ENCODE peak calls at places on chromosome 16, in ten cellular contexts. One of them, this sample, is unnamed.

GRCh38 chr16:60645541-60645940 is 1390.7 kb downstream of the CDH8 start:
- DNase-seq in adrenal gland: no peak
- DNase-seq in cardiac muscle cell: no peak
- DNase-seq in Ammon's horn: no peak
- DNase-seq in activated B cell treated with CpG ODN at 0.5 μM for 24 hours: no peak
- DNase-seq in fibroblast of villous mesenchyme: no peak
- DNase-seq in H1: no peak
- DNase-seq in T-helper 1 cell: no peak
- DNase-seq in endothelial cell: no peak
- DNase-seq in GOT3: no peak
- DNase-seq in this sample: no peak

GRCh38 chr16:5776876-5777275 is 679.3 kb upstream of the EEF2KMT start:
- DNase-seq in adrenal gland: no peak
- DNase-seq in cardiac muscle cell: no peak
- DNase-seq in Ammon's horn: no peak
- DNase-seq in activated B cell treated with CpG ODN at 0.5 μM for 24 hours: no peak
- DNase-seq in fibroblast of villous mesenchyme: no peak
- DNase-seq in H1: no peak
- DNase-seq in T-helper 1 cell: no peak
- DNase-seq in endothelial cell: no peak
- DNase-seq in GOT3: no peak
- DNase-seq in this sample: no peak

GRCh38 chr16:8958344-8958808 is 5.3 kb downstream of the USP7 start:
- DNase-seq in adrenal gland: peak
- DNase-seq in cardiac muscle cell: no peak
- DNase-seq in Ammon's horn: peak
- DNase-seq in activated B cell treated with CpG ODN at 0.5 μM for 24 hours: no peak
- DNase-seq in fibroblast of villous mesenchyme: peak
- DNase-seq in H1: no peak
- DNase-seq in T-helper 1 cell: no peak
- DNase-seq in endothelial cell: peak
- DNase-seq in GOT3: no peak
- DNase-seq in this sample: no peak

GRCh38 chr16:27972500-27972899 is 91.0 kb downstream of the GSG1L start:
- DNase-seq in adrenal gland: no peak
- DNase-seq in cardiac muscle cell: peak
- DNase-seq in Ammon's horn: peak
- DNase-seq in activated B cell treated with CpG ODN at 0.5 μM for 24 hours: no peak
- DNase-seq in fibroblast of villous mesenchyme: peak
- DNase-seq in H1: peak
- DNase-seq in T-helper 1 cell: peak
- DNase-seq in endothelial cell: peak
- DNase-seq in GOT3: no peak
- DNase-seq in this sample: peak

GRCh38 chr16:75457485-75458021 is 6.9 kb downstream of the TMEM170A start:
- DNase-seq in adrenal gland: no peak
- DNase-seq in cardiac muscle cell: no peak
- DNase-seq in Ammon's horn: no peak
- DNase-seq in activated B cell treated with CpG ODN at 0.5 μM for 24 hours: no peak
- DNase-seq in fibroblast of villous mesenchyme: no peak
- DNase-seq in H1: no peak
- DNase-seq in T-helper 1 cell: no peak
- DNase-seq in endothelial cell: no peak
- DNase-seq in GOT3: no peak
- DNase-seq in this sample: no peak

GRCh38 chr16:87391324-87391949 is 699 bp upstream of the MAP1LC3B start:
- DNase-seq in adrenal gland: peak
- DNase-seq in cardiac muscle cell: peak
- DNase-seq in Ammon's horn: peak
- DNase-seq in activated B cell treated with CpG ODN at 0.5 μM for 24 hours: no peak
- DNase-seq in fibroblast of villous mesenchyme: peak
- DNase-seq in H1: no peak
- DNase-seq in T-helper 1 cell: no peak
- DNase-seq in endothelial cell: peak
- DNase-seq in GOT3: no peak
- DNase-seq in this sample: peak

GRCh38 chr16:67406628-67407027 is 9.6 kb downstream of the ZDHHC1 start:
- DNase-seq in adrenal gland: no peak
- DNase-seq in cardiac muscle cell: no peak
- DNase-seq in Ammon's horn: peak
- DNase-seq in activated B cell treated with CpG ODN at 0.5 μM for 24 hours: no peak
- DNase-seq in fibroblast of villous mesenchyme: peak
- DNase-seq in H1: no peak
- DNase-seq in T-helper 1 cell: no peak
- DNase-seq in endothelial cell: no peak
- DNase-seq in GOT3: no peak
- DNase-seq in this sample: no peak

GRCh38 chr16:69405326-69405725 is 19.1 kb upstream of the CYB5B start:
- DNase-seq in adrenal gland: no peak
- DNase-seq in cardiac muscle cell: no peak
- DNase-seq in Ammon's horn: no peak
- DNase-seq in activated B cell treated with CpG ODN at 0.5 μM for 24 hours: no peak
- DNase-seq in fibroblast of villous mesenchyme: no peak
- DNase-seq in H1: no peak
- DNase-seq in T-helper 1 cell: no peak
- DNase-seq in endothelial cell: no peak
- DNase-seq in GOT3: no peak
- DNase-seq in this sample: no peak

GRCh38 chr16:84404936-84405640 is 36.8 kb downstream of the ATP2C2 start:
- DNase-seq in adrenal gland: no peak
- DNase-seq in cardiac muscle cell: no peak
- DNase-seq in Ammon's horn: no peak
- DNase-seq in activated B cell treated with CpG ODN at 0.5 μM for 24 hours: no peak
- DNase-seq in fibroblast of villous mesenchyme: no peak
- DNase-seq in H1: no peak
- DNase-seq in T-helper 1 cell: no peak
- DNase-seq in endothelial cell: no peak
- DNase-seq in GOT3: no peak
- DNase-seq in this sample: no peak

GRCh38 chr16:51310159-51310558 is 159.1 kb upstream of the SALL1 start:
- DNase-seq in adrenal gland: no peak
- DNase-seq in cardiac muscle cell: no peak
- DNase-seq in Ammon's horn: no peak
- DNase-seq in activated B cell treated with CpG ODN at 0.5 μM for 24 hours: no peak
- DNase-seq in fibroblast of villous mesenchyme: no peak
- DNase-seq in H1: no peak
- DNase-seq in T-helper 1 cell: no peak
- DNase-seq in endothelial cell: no peak
- DNase-seq in GOT3: no peak
- DNase-seq in this sample: no peak

GRCh38 chr16:11354733-11355574 is 9.7 kb downstream of the RMI2 start:
- DNase-seq in adrenal gland: no peak
- DNase-seq in cardiac muscle cell: no peak
- DNase-seq in Ammon's horn: no peak
- DNase-seq in activated B cell treated with CpG ODN at 0.5 μM for 24 hours: peak
- DNase-seq in fibroblast of villous mesenchyme: peak
- DNase-seq in H1: no peak
- DNase-seq in T-helper 1 cell: peak
- DNase-seq in endothelial cell: no peak
- DNase-seq in GOT3: no peak
- DNase-seq in this sample: peak

GRCh38 chr16:47848481-47849109 is 307.2 kb downstream of the ABCC12 start:
- DNase-seq in adrenal gland: no peak
- DNase-seq in cardiac muscle cell: no peak
- DNase-seq in Ammon's horn: peak
- DNase-seq in activated B cell treated with CpG ODN at 0.5 μM for 24 hours: no peak
- DNase-seq in fibroblast of villous mesenchyme: no peak
- DNase-seq in H1: peak
- DNase-seq in T-helper 1 cell: no peak
- DNase-seq in endothelial cell: no peak
- DNase-seq in GOT3: no peak
- DNase-seq in this sample: no peak

GRCh38 chr16:1654505-1655268 is 23.4 kb upstream of the JPT2 start:
- DNase-seq in adrenal gland: no peak
- DNase-seq in cardiac muscle cell: no peak
- DNase-seq in Ammon's horn: no peak
- DNase-seq in activated B cell treated with CpG ODN at 0.5 μM for 24 hours: no peak
- DNase-seq in fibroblast of villous mesenchyme: no peak
- DNase-seq in H1: no peak
- DNase-seq in T-helper 1 cell: no peak
- DNase-seq in endothelial cell: no peak
- DNase-seq in GOT3: no peak
- DNase-seq in this sample: no peak

GRCh38 chr16:27628216-27628945 is 78.4 kb downstream of the KATNIP start:
- DNase-seq in adrenal gland: no peak
- DNase-seq in cardiac muscle cell: peak
- DNase-seq in Ammon's horn: no peak
- DNase-seq in activated B cell treated with CpG ODN at 0.5 μM for 24 hours: no peak
- DNase-seq in fibroblast of villous mesenchyme: peak
- DNase-seq in H1: no peak
- DNase-seq in T-helper 1 cell: no peak
- DNase-seq in endothelial cell: no peak
- DNase-seq in GOT3: no peak
- DNase-seq in this sample: no peak

GRCh38 chr16:75198135-75198600 is 8.8 kb downstream of the CTRB2 start:
- DNase-seq in adrenal gland: no peak
- DNase-seq in cardiac muscle cell: no peak
- DNase-seq in Ammon's horn: no peak
- DNase-seq in activated B cell treated with CpG ODN at 0.5 μM for 24 hours: no peak
- DNase-seq in fibroblast of villous mesenchyme: peak
- DNase-seq in H1: no peak
- DNase-seq in T-helper 1 cell: no peak
- DNase-seq in endothelial cell: no peak
- DNase-seq in GOT3: no peak
- DNase-seq in this sample: no peak

GRCh38 chr16:20763461-20764232 is at the start of gene ACSM3:
- DNase-seq in adrenal gland: peak
- DNase-seq in cardiac muscle cell: peak
- DNase-seq in Ammon's horn: peak
- DNase-seq in activated B cell treated with CpG ODN at 0.5 μM for 24 hours: peak
- DNase-seq in fibroblast of villous mesenchyme: peak
- DNase-seq in H1: peak
- DNase-seq in T-helper 1 cell: peak
- DNase-seq in endothelial cell: no peak
- DNase-seq in GOT3: no peak
- DNase-seq in this sample: peak

GRCh38 chr16:24834459-24835335 is 11.1 kb upstream of the SLC5A11 start:
- DNase-seq in adrenal gland: no peak
- DNase-seq in cardiac muscle cell: peak
- DNase-seq in Ammon's horn: peak
- DNase-seq in activated B cell treated with CpG ODN at 0.5 μM for 24 hours: no peak
- DNase-seq in fibroblast of villous mesenchyme: peak
- DNase-seq in H1: peak
- DNase-seq in T-helper 1 cell: no peak
- DNase-seq in endothelial cell: peak
- DNase-seq in GOT3: no peak
- DNase-seq in this sample: no peak

GRCh38 chr16:66335704-66336329 is 30.7 kb upstream of the CDH5 start:
- DNase-seq in adrenal gland: no peak
- DNase-seq in cardiac muscle cell: peak
- DNase-seq in Ammon's horn: peak
- DNase-seq in activated B cell treated with CpG ODN at 0.5 μM for 24 hours: no peak
- DNase-seq in fibroblast of villous mesenchyme: peak
- DNase-seq in H1: no peak
- DNase-seq in T-helper 1 cell: no peak
- DNase-seq in endothelial cell: no peak
- DNase-seq in GOT3: no peak
- DNase-seq in this sample: no peak

GRCh38 chr16:21160276-21160675 is 1.8 kb downstream of the LDAF1 start:
- DNase-seq in adrenal gland: no peak
- DNase-seq in cardiac muscle cell: no peak
- DNase-seq in Ammon's horn: no peak
- DNase-seq in activated B cell treated with CpG ODN at 0.5 μM for 24 hours: no peak
- DNase-seq in fibroblast of villous mesenchyme: no peak
- DNase-seq in H1: no peak
- DNase-seq in T-helper 1 cell: no peak
- DNase-seq in endothelial cell: no peak
- DNase-seq in GOT3: no peak
- DNase-seq in this sample: no peak

GRCh38 chr16:11049396-11050059 is 105.2 kb downstream of the CLEC16A start:
- DNase-seq in adrenal gland: no peak
- DNase-seq in cardiac muscle cell: no peak
- DNase-seq in Ammon's horn: no peak
- DNase-seq in activated B cell treated with CpG ODN at 0.5 μM for 24 hours: no peak
- DNase-seq in fibroblast of villous mesenchyme: no peak
- DNase-seq in H1: no peak
- DNase-seq in T-helper 1 cell: no peak
- DNase-seq in endothelial cell: no peak
- DNase-seq in GOT3: no peak
- DNase-seq in this sample: no peak

GRCh38 chr16:81517630-81518438 is 73.2 kb downstream of the CMIP start:
- DNase-seq in adrenal gland: no peak
- DNase-seq in cardiac muscle cell: no peak
- DNase-seq in Ammon's horn: no peak
- DNase-seq in activated B cell treated with CpG ODN at 0.5 μM for 24 hours: no peak
- DNase-seq in fibroblast of villous mesenchyme: peak
- DNase-seq in H1: no peak
- DNase-seq in T-helper 1 cell: no peak
- DNase-seq in endothelial cell: no peak
- DNase-seq in GOT3: no peak
- DNase-seq in this sample: no peak

This sample was measured in memory B cell.